ENCODE peak calls at places on chromosomes 4 and X, in five cellular contexts. H is cardiac fibroblast; B is HEK293T; I is activated CD4-positive, alpha-beta T cell treated with anti-CD3 and anti-CD28 coated beads, Interleukin-2, amount 10 ng/mL, durations not matched to agents 7 days and 5 days; S is germinal center. T is an unnamed sample.

GRCh38 chr4:10008208-10009005 is 12.9 kb downstream of the SLC2A9 start:
- DNase-seq in H (peak), B (no peak), I (no peak), S (no peak), T (no peak)

GRCh38 chr4:84796388-84796787 is 170.1 kb downstream of the WDFY3 start:
- DNase-seq in H (no peak), B (no peak), I (no peak), S (no peak), T (no peak)

GRCh38 chr4:87375719-87376291 is 15.2 kb downstream of the HSD17B11 start:
- DNase-seq in H (peak), B (peak), I (no peak), S (peak), T (no peak)

GRCh38 chr4:122562436-122562835 is 58.4 kb downstream of the IL21 start:
- DNase-seq in H (no peak), B (no peak), I (no peak), S (no peak), T (no peak)

GRCh38 chr4:41363384-41363981 is 106.8 kb downstream of the UCHL1 start:
- DNase-seq in H (peak), B (no peak), I (no peak), S (no peak), T (no peak)

GRCh38 chrX:41890026-41890423 is 33.3 kb downstream of the CASK start:
- DNase-seq in H (no peak), B (no peak), I (no peak), S (no peak), T (no peak)

GRCh38 chr4:110049951-110050925 is 137.6 kb downstream of the EGF start:
- DNase-seq in H (peak), B (peak), I (peak), S (peak), T (no peak)

GRCh38 chr4:125849869-125850268 is 535.1 kb downstream of the FAT4 start:
- DNase-seq in H (peak), B (no peak), I (no peak), S (no peak), T (no peak)

GRCh38 chrX:103464774-103465117 is 54.5 kb downstream of the RAB40A start:
- DNase-seq in H (peak), B (peak), I (peak), S (peak), T (peak)

GRCh38 chr4:127732623-127733199 is 2.5 kb downstream of the SLC25A31 start:
- DNase-seq in H (peak), B (peak), I (no peak), S (peak), T (no peak)

GRCh38 chrX:124028177-124028576 is 66.7 kb downstream of the STAG2 start:
- DNase-seq in H (peak), B (no peak), I (no peak), S (no peak), T (no peak)

GRCh38 chr4:146567396-146567795 is 45.7 kb upstream of the SLC10A7 start:
- DNase-seq in H (peak), B (no peak), I (no peak), S (no peak), T (no peak)

GRCh38 chr4:145773581-145774234 is 93.8 kb downstream of the C4orf51 start:
- DNase-seq in H (no peak), B (no peak), I (no peak), S (no peak), T (no peak)

GRCh38 chr4:98394134-98394533 is 132.9 kb downstream of the RAP1GDS1 start:
- DNase-seq in H (peak), B (no peak), I (no peak), S (no peak), T (no peak)

GRCh38 chr4:73599182-73599581 is 21.1 kb downstream of the RASSF6 start:
- DNase-seq in H (peak), B (no peak), I (no peak), S (no peak), T (peak)

GRCh38 chrX:107731831-107732502 is 43.6 kb downstream of the TSC22D3 start:
- DNase-seq in H (peak), B (peak), I (no peak), S (no peak), T (no peak)

GRCh38 chr4:17817027-17817426 is 6.2 kb downstream of the NCAPG start:
- DNase-seq in H (peak), B (no peak), I (peak), S (peak), T (peak)

GRCh38 chr4:1512738-1513660 is 106.8 kb upstream of the NKX1-1 start:
- DNase-seq in H (peak), B (peak), I (peak), S (peak), T (no peak)

GRCh38 chr4:142563682-142564291 is 282.3 kb downstream of the INPP4B start:
- DNase-seq in H (peak), B (no peak), I (no peak), S (no peak), T (no peak)

GRCh38 chr4:8038702-8039251 is 99.1 kb upstream of the AFAP1 start:
- DNase-seq in H (no peak), B (no peak), I (no peak), S (no peak), T (no peak)

GRCh38 chr4:137452799-137453198 is 79.5 kb downstream of the PCDH18 start:
- DNase-seq in H (no peak), B (no peak), I (no peak), S (no peak), T (no peak)

GRCh38 chr4:17613761-17614415 is 553 bp upstream of the MED28 start:
- DNase-seq in H (peak), B (peak), I (peak), S (no peak), T (no peak)

GRCh38 chr4:164716901-164717300 is 37.0 kb upstream of the SMIM31 start:
- DNase-seq in H (no peak), B (peak), I (no peak), S (no peak), T (no peak)

GRCh38 chr4:153204247-153205027 is at the start of gene TRIM2:
- DNase-seq in H (peak), B (peak), I (no peak), S (no peak), T (no peak)

GRCh38 chr4:149164282-149164681 is 651.4 kb downstream of the IQCM start:
- DNase-seq in H (peak), B (no peak), I (no peak), S (no peak), T (no peak)

GRCh38 chr4:75254745-75255144 is 259.5 kb downstream of the RCHY1 start:
- DNase-seq in H (peak), B (no peak), I (no peak), S (no peak), T (no peak)

GRCh38 chr4:185396724-185397402 is at the start of gene ANKRD37:
- DNase-seq in H (peak), B (peak), I (no peak), S (no peak), T (peak)

T was measured in brain pericyte.